ENCODE peak calls at places on chromosome 14, in seven cellular contexts. One of them, this sample, is unnamed.

GRCh38 chr14:22630066-22630465 is 14.1 kb downstream of the OR6J1 start:
- ATAC-seq in right lobe of liver: no peak
- ATAC-seq in upper lobe of left lung: no peak
- ATAC-seq in gastrocnemius medialis: no peak
- ATAC-seq in heart left ventricle: no peak
- ATAC-seq in body of pancreas: no peak
- ATAC-seq in A549: peak; percentile 43
- ATAC-seq in this sample: no peak

GRCh38 chr14:89466460-89466859 is 49.4 kb upstream of the FOXN3 start:
- ATAC-seq in right lobe of liver: peak; percentile 33
- ATAC-seq in A549: no peak
- ATAC-seq in body of pancreas: no peak
- ATAC-seq in heart left ventricle: peak; percentile 49
- ATAC-seq in gastrocnemius medialis: no peak
- ATAC-seq in upper lobe of left lung: peak; percentile 46
- ATAC-seq in this sample: no peak

GRCh38 chr14:21526672-21527319 is 650 bp upstream of the SALL2 start:
- ATAC-seq in right lobe of liver: no peak
- ATAC-seq in body of pancreas: no peak
- ATAC-seq in A549: no peak
- ATAC-seq in upper lobe of left lung: no peak
- ATAC-seq in heart left ventricle: no peak
- ATAC-seq in gastrocnemius medialis: no peak
- ATAC-seq in this sample: no peak

GRCh38 chr14:54908230-54908629 is 5.6 kb upstream of the GCH1 start:
- ATAC-seq in heart left ventricle: no peak
- ATAC-seq in body of pancreas: no peak
- ATAC-seq in right lobe of liver: no peak
- ATAC-seq in upper lobe of left lung: no peak
- ATAC-seq in A549: no peak
- ATAC-seq in gastrocnemius medialis: no peak
- ATAC-seq in this sample: no peak

GRCh38 chr14:99035712-99036593 is 236.0 kb downstream of the BCL11B start:
- ATAC-seq in right lobe of liver: peak; percentile 58
- ATAC-seq in body of pancreas: peak; percentile 84
- ATAC-seq in A549: peak; percentile 98
- ATAC-seq in upper lobe of left lung: peak; percentile 79
- ATAC-seq in gastrocnemius medialis: peak; percentile 95
- ATAC-seq in heart left ventricle: peak; percentile 94
- ATAC-seq in this sample: peak; percentile 97

GRCh38 chr14:79294506-79294905 is 916.8 kb downstream of the DIO2 start:
- ATAC-seq in A549: no peak
- ATAC-seq in heart left ventricle: no peak
- ATAC-seq in upper lobe of left lung: no peak
- ATAC-seq in right lobe of liver: no peak
- ATAC-seq in body of pancreas: no peak
- ATAC-seq in gastrocnemius medialis: no peak
- ATAC-seq in this sample: no peak

GRCh38 chr14:55116246-55117030 is 12.6 kb upstream of the LGALS3 start:
- ATAC-seq in gastrocnemius medialis: no peak
- ATAC-seq in right lobe of liver: peak; percentile 11
- ATAC-seq in heart left ventricle: no peak
- ATAC-seq in A549: no peak
- ATAC-seq in body of pancreas: peak; percentile 91
- ATAC-seq in upper lobe of left lung: no peak
- ATAC-seq in this sample: no peak

GRCh38 chr14:82079553-82079952 is 545.9 kb upstream of the SEL1L start:
- ATAC-seq in heart left ventricle: no peak
- ATAC-seq in gastrocnemius medialis: no peak
- ATAC-seq in A549: no peak
- ATAC-seq in body of pancreas: no peak
- ATAC-seq in right lobe of liver: no peak
- ATAC-seq in upper lobe of left lung: no peak
- ATAC-seq in this sample: no peak

GRCh38 chr14:95496111-95496681 is 20.3 kb downstream of the SYNE3 start:
- ATAC-seq in body of pancreas: no peak
- ATAC-seq in upper lobe of left lung: no peak
- ATAC-seq in right lobe of liver: no peak
- ATAC-seq in heart left ventricle: no peak
- ATAC-seq in A549: no peak
- ATAC-seq in gastrocnemius medialis: no peak
- ATAC-seq in this sample: peak; percentile 6

GRCh38 chr14:77570706-77571293 is 45.6 kb downstream of the SPTLC2 start:
- ATAC-seq in body of pancreas: no peak
- ATAC-seq in upper lobe of left lung: no peak
- ATAC-seq in right lobe of liver: no peak
- ATAC-seq in gastrocnemius medialis: no peak
- ATAC-seq in A549: no peak
- ATAC-seq in heart left ventricle: no peak
- ATAC-seq in this sample: no peak

GRCh38 chr14:86321151-86321550 is 791.2 kb downstream of the FLRT2 start:
- ATAC-seq in gastrocnemius medialis: no peak
- ATAC-seq in heart left ventricle: no peak
- ATAC-seq in right lobe of liver: no peak
- ATAC-seq in upper lobe of left lung: no peak
- ATAC-seq in A549: no peak
- ATAC-seq in body of pancreas: no peak
- ATAC-seq in this sample: no peak
- H3K4me3 ChIP-seq in gastrocnemius medialis: no peak overlapping the region
- H3K4me3 ChIP-seq in heart left ventricle: no peak overlapping the region
- H3K4me3 ChIP-seq in right lobe of liver: no peak overlapping the region
- H3K4me3 ChIP-seq in upper lobe of left lung: no peak overlapping the region
- H3K4me3 ChIP-seq in A549: no peak overlapping the region
- H3K4me3 ChIP-seq in body of pancreas: no peak overlapping the region
- H3K4me3 ChIP-seq in this sample: no peak overlapping the region

GRCh38 chr14:60508363-60508706 is 611 bp upstream of the SIX6 start:
- ATAC-seq in gastrocnemius medialis: no peak
- ATAC-seq in A549: no peak
- ATAC-seq in body of pancreas: no peak
- ATAC-seq in right lobe of liver: no peak
- ATAC-seq in upper lobe of left lung: no peak
- ATAC-seq in heart left ventricle: no peak
- ATAC-seq in this sample: no peak

GRCh38 chr14:60506985-60507829 is 1.7 kb upstream of the SIX6 start:
- ATAC-seq in A549: no peak
- ATAC-seq in right lobe of liver: no peak
- ATAC-seq in gastrocnemius medialis: no peak
- ATAC-seq in heart left ventricle: no peak
- ATAC-seq in upper lobe of left lung: peak; percentile 55
- ATAC-seq in body of pancreas: no peak
- ATAC-seq in this sample: no peak

GRCh38 chr14:60510254-60510975 is 1.5 kb downstream of the SIX6 start:
- ATAC-seq in A549: no peak
- ATAC-seq in right lobe of liver: no peak
- ATAC-seq in body of pancreas: no peak
- ATAC-seq in gastrocnemius medialis: no peak
- ATAC-seq in upper lobe of left lung: no peak
- ATAC-seq in heart left ventricle: no peak
- ATAC-seq in this sample: no peak

GRCh38 chr14:60509438-60510253 is 700 bp downstream of the SIX6 start:
- ATAC-seq in heart left ventricle: no peak
- ATAC-seq in body of pancreas: no peak
- ATAC-seq in gastrocnemius medialis: peak; percentile 34
- ATAC-seq in right lobe of liver: no peak
- ATAC-seq in upper lobe of left lung: no peak
- ATAC-seq in A549: no peak
- ATAC-seq in this sample: peak; percentile 10

DNA sequence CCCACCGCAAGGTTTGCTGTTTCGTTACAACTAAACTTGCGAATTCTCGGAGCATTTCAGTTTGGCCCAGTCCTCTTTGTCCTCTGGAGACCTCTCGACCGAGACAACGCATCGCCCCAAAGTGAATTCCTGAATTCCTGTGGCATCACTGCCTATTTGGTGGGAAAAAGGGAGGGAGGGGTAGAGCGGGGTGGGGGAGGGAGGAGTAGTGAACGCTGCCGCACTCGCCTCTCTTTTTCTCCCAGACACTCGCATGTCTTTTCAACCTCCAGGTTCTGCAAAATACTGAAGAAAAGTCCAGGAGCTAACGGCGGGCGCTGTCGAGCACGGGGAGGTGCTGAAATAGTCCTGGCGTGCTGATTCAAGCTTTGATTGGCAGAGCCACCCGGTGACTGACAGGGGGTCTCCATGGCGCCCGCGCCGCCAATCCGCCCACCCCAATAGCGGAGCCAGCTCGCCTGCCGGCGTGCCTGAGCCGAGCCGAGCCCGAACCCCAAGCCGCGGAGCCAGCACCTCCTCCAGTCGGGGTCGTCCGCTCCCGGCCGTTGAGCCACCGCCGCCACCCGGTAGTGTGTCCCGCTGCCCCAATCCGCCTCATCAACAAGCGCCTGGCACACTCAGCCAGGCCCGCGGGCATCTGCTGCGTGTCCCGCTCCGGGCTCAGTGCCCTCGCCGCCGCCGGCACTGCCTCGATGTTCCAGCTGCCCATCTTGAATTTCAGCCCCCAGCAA is at the start of gene SIX6:
- ATAC-seq in right lobe of liver: no peak
- ATAC-seq in heart left ventricle: no peak
- ATAC-seq in A549: peak; percentile 36
- ATAC-seq in upper lobe of left lung: no peak
- ATAC-seq in body of pancreas: no peak
- ATAC-seq in gastrocnemius medialis: peak; percentile 67
- ATAC-seq in this sample: peak; percentile 16
- TF ChIP-seq CTCF in right lobe of liver: no peak
- TF ChIP-seq CTCF in heart left ventricle: no peak
- TF ChIP-seq CTCF in A549: no peak
- TF ChIP-seq CTCF in upper lobe of left lung: no peak
- TF ChIP-seq CTCF in body of pancreas: no peak
- TF ChIP-seq CTCF in gastrocnemius medialis: no peak
- TF ChIP-seq CTCF in this sample: no peak

GRCh38 chr14:75334191-75335051 is 55.8 kb downstream of the FOS start:
- ATAC-seq in heart left ventricle: peak; percentile 78
- ATAC-seq in body of pancreas: no peak
- ATAC-seq in right lobe of liver: peak; percentile 72
- ATAC-seq in gastrocnemius medialis: peak; percentile 44
- ATAC-seq in A549: no peak
- ATAC-seq in upper lobe of left lung: peak; percentile 61
- ATAC-seq in this sample: peak; percentile 54
- TF ChIP-seq POLR2A in heart left ventricle: no peak
- TF ChIP-seq POLR2A in body of pancreas: no peak
- TF ChIP-seq POLR2A in right lobe of liver: peak; percentile 44
- TF ChIP-seq POLR2A in gastrocnemius medialis: peak; percentile 34
- TF ChIP-seq POLR2A in A549: no peak
- TF ChIP-seq POLR2A in upper lobe of left lung: no peak
- TF ChIP-seq POLR2A in this sample: peak; percentile 28

GRCh38 chr14:104137297-104138097 is 890 bp upstream of the KIF26A start:
- ATAC-seq in A549: peak; percentile 89
- ATAC-seq in upper lobe of left lung: peak; percentile 69
- ATAC-seq in right lobe of liver: peak; percentile 87
- ATAC-seq in gastrocnemius medialis: peak; percentile 74
- ATAC-seq in heart left ventricle: peak; percentile 81
- ATAC-seq in body of pancreas: peak; percentile 82
- ATAC-seq in this sample: peak; percentile 79
- H3K4me3 ChIP-seq in A549: peak overlapping the region; percentile 55
- H3K4me3 ChIP-seq in upper lobe of left lung: peak overlapping the region; percentile 19
- H3K4me3 ChIP-seq in right lobe of liver: peak overlapping the region; percentile 38
- H3K4me3 ChIP-seq in gastrocnemius medialis: peak overlapping the region; percentile 52
- H3K4me3 ChIP-seq in heart left ventricle: peak overlapping the region; percentile 75
- H3K4me3 ChIP-seq in body of pancreas: peak overlapping the region; percentile 22
- H3K4me3 ChIP-seq in this sample: peak overlapping the region; percentile 57

DNA sequence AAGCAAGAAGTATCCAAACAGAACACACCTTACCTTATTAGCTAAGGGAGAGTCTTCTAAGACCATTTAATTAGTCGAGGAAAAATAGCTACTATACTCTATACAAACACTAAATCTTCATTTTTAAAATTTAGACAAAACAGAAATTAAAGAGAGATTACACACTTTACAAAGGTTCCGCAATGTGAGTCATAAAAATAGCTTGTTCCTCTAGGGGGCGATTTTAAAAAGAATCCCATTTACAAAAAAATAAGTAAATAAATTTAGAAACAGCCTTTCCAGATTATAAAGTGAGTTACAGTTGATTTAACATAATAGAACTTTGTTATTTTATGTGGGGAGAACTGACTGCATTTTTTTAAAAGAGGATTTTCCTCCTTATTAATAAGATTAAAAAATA is 201.6 kb downstream of the PAX9 start:
- ATAC-seq in body of pancreas: no peak
- ATAC-seq in heart left ventricle: no peak
- ATAC-seq in right lobe of liver: no peak
- ATAC-seq in upper lobe of left lung: no peak
- ATAC-seq in gastrocnemius medialis: no peak
- ATAC-seq in A549: no peak
- ATAC-seq in this sample: no peak
- TF ChIP-seq CTCF in body of pancreas: no peak
- TF ChIP-seq CTCF in heart left ventricle: no peak
- TF ChIP-seq CTCF in right lobe of liver: no peak
- TF ChIP-seq CTCF in upper lobe of left lung: no peak
- TF ChIP-seq CTCF in gastrocnemius medialis: no peak
- TF ChIP-seq CTCF in A549: no peak
- TF ChIP-seq CTCF in this sample: no peak

GRCh38 chr14:70317969-70318634 is 41.4 kb downstream of the COX16 start:
- ATAC-seq in right lobe of liver: peak; percentile 93
- ATAC-seq in body of pancreas: peak; percentile 86
- ATAC-seq in A549: peak; percentile 97
- ATAC-seq in heart left ventricle: peak; percentile 85
- ATAC-seq in gastrocnemius medialis: peak; percentile 50
- ATAC-seq in upper lobe of left lung: no peak
- ATAC-seq in this sample: no peak
- TF ChIP-seq POLR2A in right lobe of liver: no peak
- TF ChIP-seq POLR2A in body of pancreas: no peak
- TF ChIP-seq POLR2A in A549: no peak
- TF ChIP-seq POLR2A in heart left ventricle: no peak
- TF ChIP-seq POLR2A in gastrocnemius medialis: no peak
- TF ChIP-seq POLR2A in upper lobe of left lung: no peak
- TF ChIP-seq POLR2A in this sample: no peak